ENCODE peak calls at places on chromosomes 1 and 21, in nine cellular contexts. W, C, S, F, M, L, E, B and T are unnamed samples.

GRCh38 chr1:154749078-154749760 is 120.9 kb downstream of the KCNN3 start:
- DNase-seq in W (peak), C (peak), S (no peak), F (no peak), M (no peak), L (no peak), E (peak), B (no peak), T (peak)

GRCh38 chr1:179440971-179441370 is 75.2 kb downstream of the AXDND1 start:
- DNase-seq in W (no peak), C (no peak), S (no peak), F (no peak), M (peak), L (no peak), E (no peak), B (no peak), T (no peak)

GRCh38 chr21:35204850-35205564 is 155.9 kb upstream of the RUNX1 start:
- DNase-seq in W (peak), C (peak), S (peak), F (no peak), M (peak), L (no peak), E (peak), B (peak), T (peak)

GRCh38 chr1:104878203-104878911 is 1128.7 kb downstream of the AMY1C start:
- DNase-seq in W (peak), C (no peak), S (no peak), F (no peak), M (no peak), L (no peak), E (no peak), B (no peak), T (no peak)

GRCh38 chr1:232571523-232571922 is 58.4 kb downstream of the SIPA1L2 start:
- DNase-seq in W (peak), C (peak), S (no peak), F (no peak), M (no peak), L (no peak), E (peak), B (no peak), T (peak)

GRCh38 chr1:27358038-27358927 is 8.5 kb downstream of the MAP3K6 start:
- DNase-seq in W (no peak), C (no peak), S (no peak), F (no peak), M (no peak), L (no peak), E (no peak), B (no peak), T (no peak)

GRCh38 chr1:37932759-37933158 is 14.1 kb downstream of the INPP5B start:
- DNase-seq in W (peak), C (peak), S (peak), F (peak), M (no peak), L (no peak), E (peak), B (peak), T (peak)

GRCh38 chr1:26358411-26359384 is 4.8 kb upstream of the CRYBG2 start:
- DNase-seq in W (peak), C (no peak), S (peak), F (no peak), M (peak), L (no peak), E (no peak), B (no peak), T (no peak)

GRCh38 chr1:182198006-182198605 is 136.6 kb upstream of the ZNF648 start:
- DNase-seq in W (no peak), C (peak), S (peak), F (no peak), M (no peak), L (no peak), E (peak), B (no peak), T (peak)

GRCh38 chr1:20185834-20186782 is at the start of the genes PLA2G2C and UBXN10:
- DNase-seq in W (no peak), C (no peak), S (no peak), F (no peak), M (peak), L (no peak), E (no peak), B (peak), T (peak)

GRCh38 chr1:212231372-212231771 is 53.8 kb upstream of the PPP2R5A start:
- DNase-seq in W (no peak), C (no peak), S (no peak), F (no peak), M (no peak), L (no peak), E (no peak), B (no peak), T (no peak)

GRCh38 chr1:200369131-200369530 is 40.7 kb downstream of the ZNF281 start:
- DNase-seq in W (no peak), C (no peak), S (no peak), F (no peak), M (no peak), L (no peak), E (no peak), B (no peak), T (no peak)

GRCh38 chr1:205449750-205450443 is 5.9 kb downstream of the BLACAT1 start:
- DNase-seq in W (peak), C (peak), S (no peak), F (no peak), M (peak), L (no peak), E (peak), B (no peak), T (peak)

GRCh38 chr21:41677671-41678015 is 89.2 kb downstream of the RIPK4 start:
- DNase-seq in W (peak), C (no peak), S (no peak), F (no peak), M (no peak), L (no peak), E (no peak), B (no peak), T (no peak)

GRCh38 chr21:32915099-32915498 is 110.6 kb upstream of the OLIG2 start:
- DNase-seq in W (no peak), C (no peak), S (no peak), F (no peak), M (no peak), L (no peak), E (no peak), B (no peak), T (no peak)

GRCh38 chr21:41921089-41921819 is 32.6 kb downstream of the C2CD2 start:
- DNase-seq in W (no peak), C (no peak), S (no peak), F (no peak), M (no peak), L (no peak), E (no peak), B (peak), T (no peak)

GRCh38 chr1:170586321-170586855 is 54.4 kb downstream of the GORAB start:
- DNase-seq in W (no peak), C (no peak), S (peak), F (no peak), M (no peak), L (no peak), E (peak), B (no peak), T (peak)

GRCh38 chr1:58155418-58156123 is 391.0 kb downstream of the OMA1 start:
- DNase-seq in W (no peak), C (no peak), S (no peak), F (no peak), M (no peak), L (no peak), E (peak), B (no peak), T (peak)

GRCh38 chr1:78047631-78048030 is 1.9 kb downstream of the GIPC2 start:
- DNase-seq in W (no peak), C (no peak), S (no peak), F (no peak), M (no peak), L (no peak), E (no peak), B (no peak), T (no peak)

GRCh38 chr1:33165209-33165608 is 16.6 kb downstream of the TRIM62 start:
- DNase-seq in W (no peak), C (no peak), S (no peak), F (no peak), M (no peak), L (no peak), E (no peak), B (peak), T (no peak)

GRCh38 chr1:5578690-5579089 is 413.5 kb downstream of the NPHP4 start:
- DNase-seq in W (no peak), C (no peak), S (no peak), F (no peak), M (no peak), L (no peak), E (no peak), B (no peak), T (no peak)

GRCh38 chr1:160945079-160945478 is 9.5 kb downstream of the ITLN2 start:
- DNase-seq in W (no peak), C (no peak), S (no peak), F (no peak), M (no peak), L (no peak), E (no peak), B (no peak), T (no peak)

GRCh38 chr1:21342961-21343838 is 52.9 kb upstream of the ECE1 start:
- DNase-seq in W (no peak), C (no peak), S (no peak), F (no peak), M (no peak), L (no peak), E (peak), B (no peak), T (no peak)

GRCh38 chr21:35416866-35417453 is 367.9 kb upstream of the RUNX1 start:
- DNase-seq in W (no peak), C (no peak), S (no peak), F (no peak), M (no peak), L (no peak), E (no peak), B (no peak), T (no peak)

GRCh38 chr1:150154143-150154542 is 4.4 kb downstream of the PLEKHO1 start:
- DNase-seq in W (no peak), C (no peak), S (no peak), F (no peak), M (no peak), L (no peak), E (no peak), B (peak), T (no peak)

GRCh38 chr1:22076346-22076745 is 23.8 kb downstream of the CDC42 start:
- DNase-seq in W (no peak), C (no peak), S (no peak), F (no peak), M (no peak), L (no peak), E (no peak), B (no peak), T (no peak)

GRCh38 chr21:38234395-38235142 is 22.2 kb upstream of the KCNJ15 start:
- DNase-seq in W (no peak), C (no peak), S (no peak), F (no peak), M (peak), L (no peak), E (no peak), B (no peak), T (no peak)

GRCh38 chr1:214193691-214194090 is 87.3 kb upstream of the SMYD2 start:
- DNase-seq in W (no peak), C (no peak), S (no peak), F (no peak), M (no peak), L (no peak), E (no peak), B (no peak), T (no peak)

GRCh38 chr1:61741682-61742619 is at the start of gene PATJ:
- DNase-seq in W (peak), C (peak), S (no peak), F (no peak), M (peak), L (peak), E (peak), B (peak), T (peak)

GRCh38 chr1:198598796-198599321 is 40.0 kb upstream of the PTPRC start:
- DNase-seq in W (no peak), C (peak), S (no peak), F (no peak), M (no peak), L (no peak), E (no peak), B (no peak), T (no peak)

GRCh38 chr1:153532161-153532560 is 3.6 kb downstream of the S100A6 start:
- DNase-seq in W (no peak), C (no peak), S (no peak), F (no peak), M (no peak), L (no peak), E (no peak), B (no peak), T (no peak)

GRCh38 chr1:183676515-183677189 is 23.5 kb upstream of the APOBEC4 start:
- DNase-seq in W (no peak), C (peak), S (peak), F (peak), M (no peak), L (no peak), E (peak), B (peak), T (peak)

GRCh38 chr1:55002686-55003085 is 4.0 kb downstream of the BSND start:
- DNase-seq in W (no peak), C (no peak), S (no peak), F (no peak), M (no peak), L (no peak), E (no peak), B (no peak), T (no peak)

GRCh38 chr21:45328198-45329087 is 40.7 kb upstream of the POFUT2 start:
- DNase-seq in W (no peak), C (no peak), S (no peak), F (no peak), M (no peak), L (no peak), E (no peak), B (peak), T (no peak)

GRCh38 chr1:6476483-6476882 is 10.5 kb upstream of the TNFRSF25 start:
- DNase-seq in W (no peak), C (no peak), S (no peak), F (no peak), M (peak), L (no peak), E (no peak), B (no peak), T (no peak)

GRCh38 chr1:52552236-52552504 is 722 bp downstream of the TUT4 start:
- DNase-seq in W (peak), C (peak), S (peak), F (peak), M (peak), L (no peak), E (peak), B (peak), T (peak)